ENCODE peak calls at places on chromosomes 5 and 9, in nine cellular contexts. Q is Caco-2; H is GM04503; V is right lobe of liver; B is CD8-positive, alpha-beta T cell; K is stimulated activated CD4-positive, alpha-beta T cell treated with anti-CD3 and anti-CD28 coated beads, Interleukin-15, amount 100 ng/mL, for 24 hours; E is fibroblast of the conjunctiva; G is cardiac muscle cell; F is Right ventricle myocardium inferior. J is an unnamed sample.

GRCh38 chr9:92501671-92502393 is 19.5 kb upstream of the ASPN start:
- DNase-seq in Q (peak), V (peak), G (peak), F (no peak), B (no peak), H (peak), K (peak), E (peak), J (no peak)

GRCh38 chr5:136432705-136433104 is 67.4 kb upstream of the TRPC7 start:
- DNase-seq in E (no peak), G (no peak), V (no peak), B (no peak), K (no peak), H (no peak), F (no peak), Q (no peak), J (no peak)

GRCh38 chr9:116471093-116471906 is 215.8 kb upstream of the TRIM32 start:
- DNase-seq in B (no peak), G (peak), H (no peak), F (no peak), Q (no peak), K (no peak), E (peak), V (no peak), J (peak)

GRCh38 chr5:133967715-133968056 is 739 bp downstream of the C5orf15 start:
- DNase-seq in B (no peak), K (no peak), H (no peak), Q (peak), V (no peak), E (no peak), F (no peak), G (no peak), J (no peak)

GRCh38 chr5:116543501-116543900 is 31.1 kb downstream of the SEMA6A start:
- DNase-seq in H (no peak), E (no peak), F (no peak), V (no peak), Q (no peak), B (no peak), K (no peak), G (no peak), J (no peak)

GRCh38 chr9:136764301-136764891 is at the start of gene LCN15:
- DNase-seq in K (no peak), V (no peak), F (no peak), B (no peak), H (no peak), Q (no peak), E (no peak), G (no peak), J (no peak)

GRCh38 chr5:78591972-78592700 is 56.4 kb downstream of the LHFPL2 start:
- DNase-seq in K (no peak), H (no peak), V (no peak), E (no peak), G (no peak), B (no peak), Q (no peak), F (no peak), J (no peak)

GRCh38 chr9:19799784-19800183 is 10.9 kb upstream of the SLC24A2 start:
- DNase-seq in G (no peak), H (no peak), B (no peak), K (no peak), V (no peak), Q (no peak), F (no peak), E (no peak), J (no peak)

GRCh38 chr9:129850821-129851540 is 15.7 kb downstream of the USP20 start:
- DNase-seq in K (no peak), H (no peak), E (no peak), G (no peak), B (no peak), F (no peak), Q (no peak), V (no peak), J (no peak)

GRCh38 chr5:180900178-180900577 is 1.2 kb downstream of the BTNL8 start:
- DNase-seq in Q (no peak), K (no peak), F (no peak), H (no peak), G (no peak), E (no peak), V (no peak), B (no peak), J (no peak)

GRCh38 chr5:57833489-57833888 is 350.9 kb upstream of the ACTBL2 start:
- DNase-seq in B (no peak), G (no peak), E (no peak), H (no peak), Q (no peak), F (no peak), K (no peak), V (no peak), J (no peak)

GRCh38 chr9:136138566-136138965 is 19.9 kb upstream of the TMEM250 start:
- DNase-seq in F (no peak), G (peak), H (no peak), K (peak), Q (peak), B (peak), E (no peak), V (no peak), J (no peak)

GRCh38 chr5:36670548-36670947 is 64.1 kb downstream of the SLC1A3 start:
- DNase-seq in V (no peak), Q (no peak), B (no peak), F (no peak), H (no peak), E (no peak), K (no peak), G (no peak), J (no peak)

GRCh38 chr9:281753-282645 is 67.3 kb downstream of the DOCK8 start:
- DNase-seq in V (no peak), G (no peak), H (no peak), E (no peak), K (no peak), Q (no peak), B (peak), F (no peak), J (no peak)

GRCh38 chr5:135067587-135067986 is 33.6 kb upstream of the PITX1 start:
- DNase-seq in H (no peak), V (no peak), K (no peak), B (no peak), G (no peak), F (no peak), E (no peak), Q (peak), J (no peak)

GRCh38 chr9:36213989-36214388 is 23.3 kb downstream of the CLTA start:
- DNase-seq in E (no peak), Q (no peak), F (no peak), G (no peak), B (no peak), K (no peak), V (no peak), H (no peak), J (no peak)

J was measured in NCI-H1048.